ENCODE peak calls at places on chromosome 9, in eight cellular contexts. U is activated T-cell treated with anti-CD3 and anti-CD28 coated beads, Interleukin-2, amount 50 U/mL, for 24 hours; Y is retina; N is pancreas; E is endothelial cell; B is aorta; X is stimulated activated CD8-positive, alpha-beta memory T cell treated with anti-CD3 and anti-CD28 coated beads, Interleukin-4, amount 100 ng/mL, for 48 hours; G is GM10248. C is an unnamed sample.

GRCh38 chr9:80964951-80965350 is 724.4 kb downstream of the TLE1 start:
- DNase-seq in U (no peak), B (no peak), G (no peak), X (no peak), Y (no peak), N (no peak), E (no peak), C (no peak)

GRCh38 chr9:129888085-129888808 is 53.0 kb downstream of the USP20 start:
- DNase-seq in X (peak; percentile 94), U (peak; percentile 89), G (peak; percentile 79), N (no peak), Y (no peak), B (peak; percentile 77), E (no peak), C (no peak)

GRCh38 chr9:129895376-129896268 is 60.4 kb downstream of the USP20 start:
- DNase-seq in U (no peak), E (no peak), Y (no peak), G (no peak), N (no peak), X (peak; percentile 55), B (no peak), C (no peak)

GRCh38 chr9:120767451-120767850 is 25.8 kb downstream of the FBXW2 start:
- DNase-seq in X (no peak), G (no peak), Y (no peak), U (no peak), N (no peak), B (no peak), E (no peak), C (no peak)

GRCh38 chr9:94005272-94005901 is 50.2 kb upstream of the BARX1 start:
- DNase-seq in G (no peak), X (no peak), N (no peak), E (no peak), U (no peak), B (no peak), Y (no peak), C (peak; percentile 5)

GRCh38 chr9:108634669-108635462 is 220.9 kb downstream of the ACTL7B start:
- DNase-seq in N (no peak), U (no peak), Y (no peak), X (no peak), B (no peak), E (no peak), G (no peak), C (no peak)

GRCh38 chr9:76704601-76705204 is 59.5 kb upstream of the PCA3 start:
- DNase-seq in X (no peak), U (peak; percentile 35), N (no peak), B (no peak), Y (peak; percentile 56), E (peak; percentile 30), G (peak; percentile 42), C (no peak)

GRCh38 chr9:95447660-95448420 is 68.9 kb downstream of the PTCH1 start:
- DNase-seq in B (no peak), E (peak; percentile 11), N (no peak), U (no peak), G (no peak), X (no peak), Y (no peak), C (no peak)

GRCh38 chr9:79390077-79390673 is 181.6 kb upstream of the TLE4 start:
- DNase-seq in Y (no peak), N (no peak), E (no peak), B (no peak), G (no peak), U (no peak), X (no peak), C (no peak)

GRCh38 chr9:89009049-89009840 is 18.0 kb downstream of the S1PR3 start:
- DNase-seq in G (no peak), B (no peak), N (no peak), Y (no peak), E (no peak), U (no peak), X (no peak), C (no peak)

GRCh38 chr9:129568560-129569505 is 52.1 kb downstream of the C9orf50 start:
- DNase-seq in B (peak; percentile 79), X (no peak), E (peak; percentile 48), Y (peak; percentile 90), U (no peak), N (peak; percentile 79), G (no peak), C (no peak)

GRCh38 chr9:114894206-114894605 is 36.2 kb downstream of the TNFSF8 start:
- DNase-seq in E (no peak), Y (no peak), B (no peak), N (no peak), X (no peak), G (no peak), U (no peak), C (no peak)

GRCh38 chr9:107422189-107422802 is 67.3 kb downstream of the KLF4 start:
- DNase-seq in Y (peak; percentile 73), U (peak; percentile 37), B (peak; percentile 81), G (peak; percentile 40), X (peak; percentile 53), E (peak; percentile 84), N (peak; percentile 62), C (no peak)

GRCh38 chr9:89748020-89748670 is 143.3 kb downstream of the GADD45G start:
- DNase-seq in E (no peak), G (no peak), X (no peak), U (no peak), B (no peak), Y (no peak), N (no peak), C (no peak)

GRCh38 chr9:136977223-136978072 is at the start of gene PTGDS:
- DNase-seq in X (no peak), B (no peak), U (no peak), E (no peak), Y (no peak), N (no peak), G (no peak), C (peak; percentile 91)

GRCh38 chr9:34551751-34552605 is 29.2 kb upstream of the ENHO start:
- DNase-seq in N (no peak), E (no peak), B (peak; percentile 37), U (no peak), G (no peak), Y (no peak), X (no peak), C (no peak)

GRCh38 chr9:16026886-16027285 is 474.0 kb downstream of the CCDC171 start:
- DNase-seq in X (no peak), Y (no peak), E (no peak), G (no peak), N (no peak), U (no peak), B (no peak), C (no peak)

GRCh38 chr9:127780126-127780885 is 1.8 kb upstream of the SH2D3C start:
- DNase-seq in X (no peak), B (no peak), U (no peak), Y (no peak), G (no peak), E (no peak), N (no peak), C (no peak)

GRCh38 chr9:136095028-136095494 is at the start of gene NACC2:
- DNase-seq in U (peak; percentile 70), N (peak; percentile 82), G (no peak), B (peak; percentile 75), E (peak; percentile 38), X (peak; percentile 53), Y (no peak), C (no peak)

GRCh38 chr9:86795861-86796497 is 151.3 kb downstream of the GAS1 start:
- DNase-seq in B (peak; percentile 56), G (no peak), E (peak; percentile 20), Y (no peak), N (no peak), U (no peak), X (no peak), C (no peak)

GRCh38 chr9:25677301-25678146 is 720 bp downstream of the TUSC1 start:
- DNase-seq in U (peak; percentile 39), E (peak; percentile 59), X (peak; percentile 26), Y (peak; percentile 91), B (peak; percentile 92), N (peak; percentile 90), G (peak; percentile 11), C (peak; percentile 67)

GRCh38 chr9:2040828-2041227 is 25.7 kb downstream of the SMARCA2 start:
- DNase-seq in G (no peak), B (no peak), Y (no peak), E (no peak), X (no peak), U (no peak), N (no peak), C (no peak)

GRCh38 chr9:37911271-37911681 is 7.3 kb upstream of the SLC25A51 start:
- DNase-seq in G (no peak), X (no peak), N (no peak), B (no peak), U (no peak), E (no peak), Y (no peak), C (no peak)

GRCh38 chr9:38060688-38061087 is 8.3 kb downstream of the SHB start:
- DNase-seq in Y (no peak), B (no peak), U (no peak), E (no peak), G (no peak), N (no peak), X (no peak), C (no peak)

GRCh38 chr9:117823621-117824020 is 119.4 kb downstream of the TLR4 start:
- DNase-seq in B (no peak), G (no peak), N (no peak), X (no peak), E (no peak), Y (no peak), U (no peak), C (no peak)

GRCh38 chr9:5438301-5439162 is 807 bp upstream of the PLGRKT start:
- DNase-seq in N (no peak), G (peak; percentile 49), B (peak; percentile 50), E (no peak), Y (no peak), X (peak; percentile 77), U (no peak), C (no peak)

GRCh38 chr9:93900971-93901861 is 53.9 kb downstream of the BARX1 start:
- DNase-seq in Y (no peak), U (peak; percentile 12), X (no peak), B (no peak), N (no peak), G (no peak), E (no peak), C (no peak)

GRCh38 chr9:113221003-113221799 is at the start of the genes FKBP15 and SLC31A1:
- DNase-seq in N (peak; percentile 98), U (peak; percentile 98), X (peak; percentile 98), Y (peak; percentile 100), G (peak; percentile 97), B (peak; percentile 99), E (peak; percentile 98), C (peak; percentile 99)

GRCh38 chr9:90858505-90858904 is 56.9 kb downstream of the SYK start:
- DNase-seq in Y (no peak), X (no peak), E (no peak), N (no peak), U (no peak), G (no peak), B (no peak), C (no peak)

GRCh38 chr9:95284667-95285066 is 32.8 kb downstream of the FANCC start:
- DNase-seq in N (no peak), B (no peak), U (no peak), G (no peak), X (no peak), E (no peak), Y (no peak), C (no peak)

GRCh38 chr9:15222313-15222712 is 84.7 kb downstream of the TTC39B start:
- DNase-seq in X (no peak), E (no peak), G (no peak), N (no peak), U (no peak), Y (no peak), B (no peak), C (no peak)

GRCh38 chr9:104069288-104069687 is 24.8 kb upstream of the SMC2 start:
- DNase-seq in X (no peak), Y (no peak), B (no peak), U (no peak), N (no peak), E (no peak), G (no peak), C (no peak)

GRCh38 chr9:127726871-127727270 is 8.2 kb downstream of the TOR2A start:
- DNase-seq in U (no peak), E (no peak), G (no peak), B (no peak), X (no peak), Y (no peak), N (no peak), C (no peak)

GRCh38 chr9:129100383-129101169 is 10.0 kb downstream of the CRAT start:
- DNase-seq in B (no peak), E (no peak), U (no peak), Y (no peak), N (no peak), X (no peak), G (no peak), C (no peak)